ENCODE peak calls at places on chromosomes 2 and 18, in ten cellular contexts. One of them, this sample, is unnamed.
A peak's percentile ranks its signal among the peaks of the same experiment; 100 is the strongest.

GRCh38 chr2:240686460-240686859 is 3.8 kb upstream of the AQP12B start:
- DNase-seq in right atrium auricular region: peak; percentile 26
- DNase-seq in A549: no peak
- DNase-seq in IMR-90: no peak
- DNase-seq in CD8-positive, alpha-beta memory T cell: no peak
- DNase-seq in uterus: no peak
- DNase-seq in GM23248: no peak
- DNase-seq in endodermal cell: no peak
- DNase-seq in right cardiac atrium: no peak
- DNase-seq in mesendoderm: no peak
- DNase-seq in this sample: no peak

GRCh38 chr2:105777071-105777482 is 32.4 kb downstream of the NCK2 start:
- DNase-seq in right atrium auricular region: no peak
- DNase-seq in mesendoderm: no peak
- DNase-seq in endodermal cell: peak; percentile 32
- DNase-seq in right cardiac atrium: no peak
- DNase-seq in uterus: no peak
- DNase-seq in IMR-90: no peak
- DNase-seq in CD8-positive, alpha-beta memory T cell: no peak
- DNase-seq in GM23248: no peak
- DNase-seq in A549: no peak
- DNase-seq in this sample: no peak

GRCh38 chr2:3335001-3335400 is 42.6 kb downstream of the EIPR1 start:
- DNase-seq in right atrium auricular region: no peak
- DNase-seq in endodermal cell: no peak
- DNase-seq in IMR-90: no peak
- DNase-seq in right cardiac atrium: no peak
- DNase-seq in GM23248: no peak
- DNase-seq in uterus: no peak
- DNase-seq in CD8-positive, alpha-beta memory T cell: no peak
- DNase-seq in mesendoderm: no peak
- DNase-seq in A549: no peak
- DNase-seq in this sample: no peak

GRCh38 chr2:36433311-36434217 is 78.0 kb downstream of the CRIM1 start:
- DNase-seq in right atrium auricular region: no peak
- DNase-seq in endodermal cell: no peak
- DNase-seq in GM23248: peak; percentile 80
- DNase-seq in uterus: peak; percentile 51
- DNase-seq in right cardiac atrium: peak; percentile 73
- DNase-seq in mesendoderm: no peak
- DNase-seq in A549: peak; percentile 76
- DNase-seq in CD8-positive, alpha-beta memory T cell: no peak
- DNase-seq in IMR-90: peak; percentile 59
- DNase-seq in this sample: no peak

GRCh38 chr18:70457223-70457622 is 168.4 kb downstream of the SOCS6 start:
- DNase-seq in A549: no peak
- DNase-seq in GM23248: no peak
- DNase-seq in right atrium auricular region: no peak
- DNase-seq in endodermal cell: peak; percentile 58
- DNase-seq in right cardiac atrium: no peak
- DNase-seq in CD8-positive, alpha-beta memory T cell: no peak
- DNase-seq in mesendoderm: no peak
- DNase-seq in IMR-90: no peak
- DNase-seq in uterus: no peak
- DNase-seq in this sample: no peak

GRCh38 chr2:85846411-85846810 is 42.4 kb downstream of the ST3GAL5 start:
- DNase-seq in uterus: no peak
- DNase-seq in mesendoderm: no peak
- DNase-seq in IMR-90: peak; percentile 91
- DNase-seq in A549: no peak
- DNase-seq in endodermal cell: no peak
- DNase-seq in GM23248: peak; percentile 78
- DNase-seq in CD8-positive, alpha-beta memory T cell: no peak
- DNase-seq in right atrium auricular region: peak; percentile 21
- DNase-seq in right cardiac atrium: no peak
- DNase-seq in this sample: no peak

GRCh38 chr2:188485496-188485895 is 193.8 kb downstream of the GULP1 start:
- DNase-seq in endodermal cell: no peak
- DNase-seq in uterus: no peak
- DNase-seq in GM23248: peak; percentile 38
- DNase-seq in A549: peak; percentile 19
- DNase-seq in CD8-positive, alpha-beta memory T cell: no peak
- DNase-seq in IMR-90: peak; percentile 12
- DNase-seq in right atrium auricular region: no peak
- DNase-seq in right cardiac atrium: no peak
- DNase-seq in mesendoderm: no peak
- DNase-seq in this sample: no peak

GRCh38 chr2:105802587-105802986 is 57.9 kb downstream of the NCK2 start:
- DNase-seq in endodermal cell: peak; percentile 25
- DNase-seq in GM23248: no peak
- DNase-seq in uterus: no peak
- DNase-seq in right atrium auricular region: no peak
- DNase-seq in right cardiac atrium: no peak
- DNase-seq in mesendoderm: no peak
- DNase-seq in IMR-90: no peak
- DNase-seq in CD8-positive, alpha-beta memory T cell: peak; percentile 72
- DNase-seq in A549: no peak
- DNase-seq in this sample: no peak

DNA sequence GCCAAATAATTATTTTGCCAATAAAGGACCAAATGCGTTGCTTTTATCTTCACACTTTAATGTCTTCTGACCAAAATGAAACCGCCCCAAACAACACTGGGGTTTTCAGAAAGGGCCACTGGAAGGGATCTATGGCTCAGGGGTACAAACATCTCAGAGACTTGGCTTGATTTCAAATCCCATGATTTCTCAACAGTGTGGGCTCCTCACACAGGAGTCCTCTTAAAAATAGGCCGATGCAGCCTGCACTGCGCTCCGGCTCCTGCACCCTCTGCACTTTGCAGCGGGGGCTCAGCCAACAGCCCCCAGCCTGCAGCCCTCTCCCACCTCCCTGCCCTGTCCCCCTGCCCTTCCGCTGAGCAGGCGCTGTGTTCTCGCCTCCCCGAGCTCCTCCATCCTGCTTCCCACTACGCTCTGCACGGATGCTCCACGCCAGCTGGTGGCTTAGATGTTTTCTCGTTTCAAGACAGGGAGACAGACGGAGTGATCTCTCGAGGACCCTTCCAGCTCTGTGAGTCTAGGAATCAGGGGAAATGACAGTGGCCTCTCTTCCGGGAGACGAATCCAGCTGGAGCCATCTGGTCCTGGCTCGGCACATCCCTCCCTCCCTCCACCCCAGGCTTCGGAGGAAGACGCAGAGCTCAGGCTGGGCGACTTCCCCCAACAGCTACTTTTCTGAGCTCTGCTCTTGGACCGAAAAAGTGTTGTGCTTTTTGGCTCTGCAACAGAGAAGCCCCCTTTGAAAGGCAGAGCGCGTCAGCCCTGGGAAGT is 71.4 kb downstream of the KCNF1 start:
- DNase-seq in right atrium auricular region: no peak
- DNase-seq in A549: no peak
- DNase-seq in right cardiac atrium: peak; percentile 85
- DNase-seq in IMR-90: peak; percentile 16
- DNase-seq in GM23248: peak; percentile 16
- DNase-seq in mesendoderm: no peak
- DNase-seq in uterus: no peak
- DNase-seq in CD8-positive, alpha-beta memory T cell: no peak
- DNase-seq in endodermal cell: no peak
- DNase-seq in this sample: no peak
- H3K27ac ChIP-seq in right atrium auricular region: no peak overlapping the region
- H3K27ac ChIP-seq in A549: no peak overlapping the region
- H3K27ac ChIP-seq in right cardiac atrium: no peak overlapping the region
- H3K27ac ChIP-seq in IMR-90: peak overlapping the region; percentile 41
- H3K27ac ChIP-seq in GM23248: no peak overlapping the region
- H3K27ac ChIP-seq in mesendoderm: no peak overlapping the region
- H3K27ac ChIP-seq in uterus: no peak overlapping the region
- H3K27ac ChIP-seq in CD8-positive, alpha-beta memory T cell: no peak overlapping the region
- H3K27ac ChIP-seq in endodermal cell: peak overlapping the region; percentile 48
- H3K27ac ChIP-seq in this sample: no peak overlapping the region

DNA sequence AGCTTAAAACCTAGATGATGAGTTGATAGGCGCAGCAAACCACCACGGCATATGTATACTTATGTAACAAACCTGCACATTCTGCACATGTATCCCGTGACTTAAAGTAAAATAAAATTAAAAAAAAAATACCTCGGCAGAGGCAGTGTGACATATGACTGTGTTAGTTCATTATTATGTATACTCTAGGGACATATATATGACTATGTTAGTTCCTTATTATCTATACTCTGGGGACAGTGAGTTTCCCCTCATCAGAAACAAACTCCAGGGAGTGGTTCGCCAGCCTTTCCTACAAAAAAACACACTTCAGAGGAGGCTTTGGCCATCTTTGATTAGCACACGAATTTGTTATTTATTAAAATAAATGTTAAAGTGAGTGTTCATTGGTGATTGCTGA is 209.5 kb downstream of the PIEZO2 start:
- DNase-seq in mesendoderm: no peak
- DNase-seq in CD8-positive, alpha-beta memory T cell: no peak
- DNase-seq in right atrium auricular region: no peak
- DNase-seq in A549: no peak
- DNase-seq in right cardiac atrium: no peak
- DNase-seq in endodermal cell: no peak
- DNase-seq in GM23248: no peak
- DNase-seq in IMR-90: no peak
- DNase-seq in uterus: no peak
- DNase-seq in this sample: no peak
- H3K4me3 ChIP-seq in mesendoderm: no peak overlapping the region
- H3K4me3 ChIP-seq in CD8-positive, alpha-beta memory T cell: no peak overlapping the region
- H3K4me3 ChIP-seq in right atrium auricular region: no peak overlapping the region
- H3K4me3 ChIP-seq in A549: no peak overlapping the region
- H3K4me3 ChIP-seq in right cardiac atrium: no peak overlapping the region
- H3K4me3 ChIP-seq in endodermal cell: no peak overlapping the region
- H3K4me3 ChIP-seq in GM23248: no peak overlapping the region
- H3K4me3 ChIP-seq in IMR-90: no peak overlapping the region
- H3K4me3 ChIP-seq in uterus: no peak overlapping the region
- H3K4me3 ChIP-seq in this sample: no peak overlapping the region

GRCh38 chr2:69621440-69621839 is 22.1 kb downstream of the AAK1 start:
- DNase-seq in right atrium auricular region: no peak
- DNase-seq in right cardiac atrium: no peak
- DNase-seq in CD8-positive, alpha-beta memory T cell: no peak
- DNase-seq in GM23248: no peak
- DNase-seq in IMR-90: no peak
- DNase-seq in endodermal cell: no peak
- DNase-seq in uterus: no peak
- DNase-seq in mesendoderm: no peak
- DNase-seq in A549: no peak
- DNase-seq in this sample: no peak

GRCh38 chr2:69618362-69618761 is 25.2 kb downstream of the AAK1 start:
- DNase-seq in endodermal cell: no peak
- DNase-seq in CD8-positive, alpha-beta memory T cell: no peak
- DNase-seq in right cardiac atrium: no peak
- DNase-seq in A549: no peak
- DNase-seq in uterus: peak; percentile 67
- DNase-seq in IMR-90: no peak
- DNase-seq in GM23248: peak; percentile 20
- DNase-seq in right atrium auricular region: peak; percentile 64
- DNase-seq in mesendoderm: no peak
- DNase-seq in this sample: peak; percentile 7

GRCh38 chr2:69623236-69623635 is 20.3 kb downstream of the AAK1 start:
- DNase-seq in A549: no peak
- DNase-seq in CD8-positive, alpha-beta memory T cell: no peak
- DNase-seq in right cardiac atrium: no peak
- DNase-seq in GM23248: no peak
- DNase-seq in IMR-90: no peak
- DNase-seq in endodermal cell: no peak
- DNase-seq in uterus: no peak
- DNase-seq in right atrium auricular region: no peak
- DNase-seq in mesendoderm: no peak
- DNase-seq in this sample: no peak

GRCh38 chr2:69619725-69620124 is 23.8 kb downstream of the AAK1 start:
- DNase-seq in mesendoderm: peak; percentile 61
- DNase-seq in CD8-positive, alpha-beta memory T cell: peak; percentile 22
- DNase-seq in endodermal cell: peak; percentile 75
- DNase-seq in A549: no peak
- DNase-seq in IMR-90: no peak
- DNase-seq in GM23248: no peak
- DNase-seq in right atrium auricular region: no peak
- DNase-seq in uterus: no peak
- DNase-seq in right cardiac atrium: no peak
- DNase-seq in this sample: no peak

DNA sequence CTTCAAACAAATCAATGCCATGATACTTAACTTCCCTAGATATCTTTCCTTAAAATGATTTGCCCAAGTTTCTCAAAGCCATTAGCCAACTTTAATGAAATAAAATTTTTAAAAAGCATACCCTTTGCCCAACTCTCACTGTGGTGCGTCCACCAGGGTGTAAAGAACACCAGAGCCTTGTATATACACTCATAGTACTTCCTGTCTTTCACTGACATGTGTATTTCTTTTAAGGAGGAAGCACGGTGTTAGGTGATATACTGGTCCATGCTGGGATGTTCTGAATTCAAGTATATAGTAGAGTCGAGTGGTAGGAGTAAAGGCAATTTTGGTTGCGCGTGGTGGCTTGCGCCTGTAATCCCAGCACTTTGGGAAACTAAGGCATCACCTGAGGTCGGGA is 22.7 kb downstream of the AAK1 start:
- DNase-seq in A549: no peak
- DNase-seq in CD8-positive, alpha-beta memory T cell: no peak
- DNase-seq in mesendoderm: no peak
- DNase-seq in right atrium auricular region: no peak
- DNase-seq in IMR-90: no peak
- DNase-seq in GM23248: no peak
- DNase-seq in endodermal cell: no peak
- DNase-seq in uterus: no peak
- DNase-seq in right cardiac atrium: no peak
- DNase-seq in this sample: no peak
- H3K4me1 ChIP-seq in A549: peaks cover 27% of the 10 kb centered on the region
- H3K4me1 ChIP-seq in CD8-positive, alpha-beta memory T cell: peaks cover 86% of the 10 kb centered on the region
- H3K4me1 ChIP-seq in mesendoderm: peaks cover 5% of the 10 kb centered on the region
- H3K4me1 ChIP-seq in right atrium auricular region: peaks cover 42% of the 10 kb centered on the region
- H3K4me1 ChIP-seq in IMR-90: peaks cover 18% of the 10 kb centered on the region
- H3K4me1 ChIP-seq in GM23248: peaks cover 31% of the 10 kb centered on the region
- H3K4me1 ChIP-seq in endodermal cell: no peaks in the 10 kb centered on the region
- H3K4me1 ChIP-seq in uterus: peaks cover 10% of the 10 kb centered on the region
- H3K4me1 ChIP-seq in right cardiac atrium: peaks cover 24% of the 10 kb centered on the region
- H3K4me1 ChIP-seq in this sample: peaks cover 57% of the 10 kb centered on the region

GRCh38 chr2:69173706-69174105 is 160.7 kb downstream of the ANTXR1 start:
- DNase-seq in uterus: no peak
- DNase-seq in GM23248: no peak
- DNase-seq in right atrium auricular region: no peak
- DNase-seq in CD8-positive, alpha-beta memory T cell: no peak
- DNase-seq in A549: no peak
- DNase-seq in endodermal cell: no peak
- DNase-seq in mesendoderm: no peak
- DNase-seq in IMR-90: no peak
- DNase-seq in right cardiac atrium: no peak
- DNase-seq in this sample: no peak

GRCh38 chr2:69168950-69169695 is 156.1 kb downstream of the ANTXR1 start:
- DNase-seq in uterus: no peak
- DNase-seq in right cardiac atrium: peak; percentile 58
- DNase-seq in mesendoderm: no peak
- DNase-seq in right atrium auricular region: no peak
- DNase-seq in GM23248: no peak
- DNase-seq in CD8-positive, alpha-beta memory T cell: no peak
- DNase-seq in A549: no peak
- DNase-seq in IMR-90: no peak
- DNase-seq in endodermal cell: no peak
- DNase-seq in this sample: no peak

GRCh38 chr2:69169990-69170389 is 157.0 kb downstream of the ANTXR1 start:
- DNase-seq in IMR-90: no peak
- DNase-seq in A549: no peak
- DNase-seq in right cardiac atrium: no peak
- DNase-seq in GM23248: peak; percentile 75
- DNase-seq in mesendoderm: no peak
- DNase-seq in uterus: no peak
- DNase-seq in CD8-positive, alpha-beta memory T cell: no peak
- DNase-seq in right atrium auricular region: no peak
- DNase-seq in endodermal cell: no peak
- DNase-seq in this sample: no peak

GRCh38 chr2:69171070-69171811 is 158.3 kb downstream of the ANTXR1 start:
- DNase-seq in CD8-positive, alpha-beta memory T cell: no peak
- DNase-seq in A549: no peak
- DNase-seq in mesendoderm: no peak
- DNase-seq in endodermal cell: no peak
- DNase-seq in GM23248: peak; percentile 42
- DNase-seq in right atrium auricular region: no peak
- DNase-seq in right cardiac atrium: no peak
- DNase-seq in uterus: no peak
- DNase-seq in IMR-90: no peak
- DNase-seq in this sample: no peak

GRCh38 chr2:69171829-69172228 is 158.8 kb downstream of the ANTXR1 start:
- DNase-seq in CD8-positive, alpha-beta memory T cell: no peak
- DNase-seq in endodermal cell: no peak
- DNase-seq in right atrium auricular region: no peak
- DNase-seq in uterus: no peak
- DNase-seq in right cardiac atrium: no peak
- DNase-seq in A549: no peak
- DNase-seq in mesendoderm: no peak
- DNase-seq in GM23248: no peak
- DNase-seq in IMR-90: no peak
- DNase-seq in this sample: no peak
- H3K27ac ChIP-seq in CD8-positive, alpha-beta memory T cell: no peak overlapping the region
- H3K27ac ChIP-seq in endodermal cell: no peak overlapping the region
- H3K27ac ChIP-seq in right atrium auricular region: no peak overlapping the region
- H3K27ac ChIP-seq in uterus: peak overlapping the region; percentile 97
- H3K27ac ChIP-seq in right cardiac atrium: no peak overlapping the region
- H3K27ac ChIP-seq in A549: no peak overlapping the region
- H3K27ac ChIP-seq in mesendoderm: no peak overlapping the region
- H3K27ac ChIP-seq in GM23248: peak overlapping the region; percentile 68
- H3K27ac ChIP-seq in IMR-90: no peak overlapping the region
- H3K27ac ChIP-seq in this sample: peak overlapping the region; percentile 73